ENCODE peak calls at places on chromosome 13, in nine cellular contexts. P is tibial artery, D is testis, O is heart right ventricle, U is DND-41, R is tibial nerve, L is fibroblast of lung, K is brain microvascular endothelial cell, E is H1. C is an unnamed sample.

GRCh38 chr13:97468331-97468730 is 34.4 kb downstream of the RAP2A start:
- DNase-seq in R (peak; percentile 48), L (no peak), O (no peak), D (no peak), K (no peak), P (no peak), E (no peak), U (no peak), C (no peak)

GRCh38 chr13:46367622-46368327 is 19.3 kb downstream of the RUBCNL start:
- DNase-seq in O (no peak), P (no peak), E (no peak), D (no peak), R (no peak), K (peak; percentile 63), U (no peak), L (peak; percentile 64), C (peak; percentile 19)

GRCh38 chr13:108944760-108945159 is 315.3 kb downstream of the MYO16 start:
- DNase-seq in K (no peak), D (no peak), L (no peak), P (no peak), E (no peak), U (no peak), O (no peak), R (no peak), C (peak; percentile 93)

GRCh38 chr13:33859691-33860303 is 41.8 kb downstream of the RFC3 start:
- DNase-seq in O (no peak), R (no peak), E (no peak), L (peak; percentile 4), D (no peak), K (no peak), U (no peak), P (no peak), C (peak; percentile 96)

GRCh38 chr13:51955281-51955771 is 55.9 kb downstream of the ATP7B start:
- DNase-seq in O (no peak), D (no peak), U (no peak), L (peak; percentile 6), P (no peak), E (no peak), K (no peak), R (no peak), C (peak; percentile 53)

GRCh38 chr13:43143591-43143990 is 120.2 kb downstream of the DNAJC15 start:
- DNase-seq in P (no peak), L (peak; percentile 25), D (no peak), U (no peak), O (no peak), K (no peak), E (no peak), R (no peak), C (no peak)

GRCh38 chr13:49587311-49587847 is 2.0 kb upstream of the RCBTB1 start:
- DNase-seq in K (peak; percentile 47), E (no peak), L (peak; percentile 47), P (no peak), O (no peak), D (no peak), R (no peak), U (no peak), C (peak; percentile 91)

GRCh38 chr13:102117175-102117830 is 284.5 kb downstream of the FGF14 start:
- DNase-seq in K (no peak), E (no peak), R (no peak), U (no peak), P (no peak), O (no peak), D (no peak), L (no peak), C (peak; percentile 86)

GRCh38 chr13:110216403-110217041 is 90.4 kb downstream of the COL4A1 start:
- DNase-seq in R (no peak), O (peak; percentile 52), E (no peak), U (no peak), K (peak; percentile 92), P (no peak), D (no peak), L (peak; percentile 88), C (peak; percentile 26)

GRCh38 chr13:44117351-44117750 is 237.6 kb downstream of the LACC1 start:
- DNase-seq in P (no peak), U (peak; percentile 24), L (peak; percentile 50), D (no peak), K (no peak), E (no peak), O (no peak), R (no peak), C (no peak)

GRCh38 chr13:65606622-65607021 is 1623.5 kb downstream of the PCDH9 start:
- DNase-seq in D (no peak), O (no peak), R (no peak), K (peak; percentile 14), E (no peak), U (no peak), L (peak; percentile 73), P (no peak), C (no peak)

DNA sequence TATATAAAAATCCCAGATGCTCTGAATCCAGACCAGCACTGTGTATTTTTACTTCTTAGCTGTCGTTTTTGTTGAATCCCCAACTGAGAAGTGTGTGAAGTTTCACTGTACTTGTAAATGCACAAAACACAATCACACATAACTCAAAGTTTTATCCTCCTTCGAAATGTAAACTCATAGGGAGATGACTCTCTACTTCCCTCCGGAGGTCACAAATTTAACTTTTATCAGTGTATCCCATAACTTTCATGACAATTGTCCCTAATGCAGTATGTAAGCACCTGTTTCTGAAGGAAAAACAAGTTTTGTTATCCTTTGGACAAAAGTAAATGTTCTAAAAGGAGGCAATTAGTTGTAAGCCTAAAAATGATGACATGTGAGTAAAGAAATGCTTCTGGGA is 665.0 kb upstream of the SLITRK6 start:
- DNase-seq in O (no peak), P (no peak), K (no peak), D (no peak), E (no peak), U (no peak), R (no peak), L (no peak), C (peak; percentile 4)
- TF ChIP-seq CTCF in O (peak; percentile 22), P (no peak), K (peak; percentile 41), D (no peak), E (peak; percentile 46), U (no peak), R (no peak), L (no peak), C (no peak)

DNA sequence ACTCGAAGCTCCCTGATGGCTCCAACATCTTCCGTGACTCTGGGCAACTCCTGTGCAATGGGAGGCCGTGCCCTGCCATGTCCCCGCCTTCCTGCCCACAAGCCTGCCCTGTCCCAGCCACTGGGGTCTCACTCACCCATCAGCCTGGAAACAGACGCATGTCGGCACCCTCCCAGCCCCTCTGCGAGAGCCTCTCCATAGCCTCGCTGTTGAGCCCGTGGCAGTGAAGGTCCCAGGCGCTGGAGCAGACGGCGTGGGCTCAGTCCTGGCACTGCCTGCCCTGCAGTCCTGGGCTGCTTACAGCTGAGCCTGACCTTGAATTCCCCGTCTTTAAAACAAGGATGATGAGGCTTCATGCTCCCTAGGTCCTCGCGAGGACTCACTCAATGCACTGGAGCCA is 37.0 kb downstream of the MCF2L start:
- DNase-seq in U (no peak), O (no peak), R (no peak), P (no peak), K (no peak), D (no peak), L (no peak), E (no peak), C (no peak)
- H3K36me3 ChIP-seq in U (no peaks in the 10 kb centered on the region), O (no peaks in the 10 kb centered on the region), R (no peaks in the 10 kb centered on the region), P (no peaks in the 10 kb centered on the region), K (no peaks in the 10 kb centered on the region), D (no peaks in the 10 kb centered on the region), L (no peaks in the 10 kb centered on the region), E (no peaks in the 10 kb centered on the region), C (no peaks in the 10 kb centered on the region)

GRCh38 chr13:75691183-75691582 is 55.1 kb downstream of the LMO7 start:
- DNase-seq in P (no peak), U (no peak), K (no peak), D (no peak), E (no peak), L (no peak), R (no peak), O (no peak), C (peak; percentile 96)

GRCh38 chr13:75689686-75690085 is 53.6 kb downstream of the LMO7 start:
- DNase-seq in K (no peak), L (peak; percentile 45), U (no peak), R (no peak), O (no peak), P (no peak), E (no peak), D (no peak), C (no peak)

GRCh38 chr13:75687145-75687763 is 51.1 kb downstream of the LMO7 start:
- DNase-seq in U (no peak), O (no peak), R (no peak), D (no peak), E (no peak), L (peak; percentile 43), K (peak; percentile 41), P (no peak), C (peak; percentile 70)

GRCh38 chr13:75679459-75679858 is 43.3 kb downstream of the LMO7 start:
- DNase-seq in D (no peak), R (no peak), L (no peak), P (no peak), K (no peak), E (no peak), U (no peak), O (no peak), C (no peak)

GRCh38 chr13:75685239-75685697 is 49.1 kb downstream of the LMO7 start:
- DNase-seq in O (no peak), P (no peak), E (no peak), U (no peak), D (no peak), K (peak; percentile 80), L (peak; percentile 89), R (no peak), C (peak; percentile 93)
- TF ChIP-seq CTCF in O (no peak), P (no peak), E (peak; percentile 44), U (no peak), D (no peak), K (peak; percentile 68), L (peak; percentile 42), R (no peak), C (peak; percentile 33)

GRCh38 chr13:39016087-39016486 is 21.8 kb downstream of the PROSER1 start:
- DNase-seq in K (no peak), L (no peak), D (no peak), P (no peak), O (no peak), U (no peak), E (no peak), R (no peak), C (no peak)

GRCh38 chr13:39013462-39013861 is 22.8 kb upstream of the STOML3 start:
- DNase-seq in O (no peak), U (no peak), P (no peak), D (no peak), R (no peak), E (no peak), L (no peak), K (no peak), C (no peak)

GRCh38 chr13:39020853-39021462 is 16.9 kb downstream of the PROSER1 start:
- DNase-seq in O (no peak), P (no peak), K (no peak), R (no peak), D (no peak), U (no peak), E (no peak), L (no peak), C (no peak)

GRCh38 chr13:39012608-39013007 is 22.0 kb upstream of the STOML3 start:
- DNase-seq in D (no peak), K (no peak), R (no peak), O (no peak), P (no peak), U (no peak), E (peak; percentile 69), L (no peak), C (no peak)

DNA sequence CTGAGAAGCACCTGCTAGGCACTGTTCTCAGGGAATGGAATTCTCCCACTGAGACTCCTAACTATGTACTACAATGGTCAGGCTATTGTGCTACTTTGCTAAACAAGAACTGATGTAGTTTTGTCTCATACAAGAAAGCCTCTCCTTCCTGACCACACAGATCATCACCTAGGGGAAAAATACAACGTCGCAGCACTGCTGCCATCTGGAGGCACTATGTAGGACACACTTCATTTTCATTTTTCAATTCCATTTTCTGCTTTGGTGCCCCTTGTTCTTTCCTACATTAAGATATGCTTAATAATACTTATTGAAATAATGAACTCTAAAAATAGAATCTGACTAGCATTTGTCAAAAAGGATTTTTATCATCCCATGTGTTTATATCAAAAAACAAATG is 21.1 kb downstream of the PROSER1 start:
- DNase-seq in E (no peak), P (no peak), O (no peak), L (no peak), K (no peak), R (no peak), U (peak; percentile 16), D (peak; percentile 33), C (peak; percentile 35)
- H3K36me3 ChIP-seq in E (peaks cover 27% of the 10 kb centered on the region), P (peaks cover 60% of the 10 kb centered on the region), O (no peaks in the 10 kb centered on the region), L (peaks cover 21% of the 10 kb centered on the region), K (peaks cover 52% of the 10 kb centered on the region), R (no peaks in the 10 kb centered on the region), U (peaks cover 77% of the 10 kb centered on the region), D (no peaks in the 10 kb centered on the region), C (peaks cover 16% of the 10 kb centered on the region)

C was measured in bronchial epithelial cell.